ENCODE peak calls at places on chromosomes 7 and 10, in four cellular contexts. O is astrocyte of the cerebellum, X is amygdala, P is erythroblast. N is an unnamed sample.

GRCh38 chr7:129829677-129830631 is 122.8 kb downstream of the UBE2H start:
- DNase-seq in X (peak; percentile 8), O (peak; percentile 82), P (peak; percentile 77), N (no peak)

GRCh38 chr10:396535-397220 is 261.4 kb downstream of the ZMYND11 start:
- DNase-seq in X (no peak), P (no peak), O (no peak), N (no peak)

GRCh38 chr10:102776779-102777417 is 33.1 kb downstream of the WBP1L start:
- DNase-seq in X (no peak), O (peak; percentile 97), P (peak; percentile 83), N (peak; percentile 67)

GRCh38 chr7:44973610-44974401 is 5.0 kb downstream of the MYO1G start:
- DNase-seq in X (no peak), O (no peak), P (peak; percentile 51), N (no peak)

GRCh38 chr7:2567663-2568238 is 9.0 kb downstream of the IQCE start:
- DNase-seq in P (no peak), X (no peak), O (peak; percentile 33), N (no peak)

GRCh38 chr10:6208781-6209235 is 6.1 kb downstream of the PFKFB3 start:
- DNase-seq in P (no peak), X (no peak), O (no peak), N (no peak)

GRCh38 chr10:71081912-71082311 is 130.5 kb upstream of the UNC5B start:
- DNase-seq in O (no peak), P (no peak), X (no peak), N (no peak)

GRCh38 chr7:1259621-1260020 is 26.9 kb downstream of the UNCX start:
- DNase-seq in O (no peak), P (no peak), X (no peak), N (no peak)

GRCh38 chr10:21926358-21926890 is 77.1 kb downstream of the DNAJC1 start:
- DNase-seq in P (no peak), O (no peak), X (no peak), N (no peak)

GRCh38 chr7:30173058-30173897 is 38.5 kb downstream of the MTURN start:
- DNase-seq in O (peak; percentile 88), X (peak; percentile 73), P (peak; percentile 31), N (peak; percentile 87)

GRCh38 chr10:43395571-43396060 is 13.4 kb downstream of the HNRNPF start:
- DNase-seq in O (no peak), X (no peak), P (no peak), N (no peak)

GRCh38 chr7:156014808-156015207 is 202.5 kb upstream of the SHH start:
- DNase-seq in O (no peak), X (no peak), P (no peak), N (no peak)

GRCh38 chr10:102963237-102963886 is 45.3 kb downstream of the CNNM2 start:
- DNase-seq in O (no peak), P (peak; percentile 85), X (no peak), N (peak; percentile 29)

GRCh38 chr10:121154846-121155245 is 303.7 kb downstream of the WDR11 start:
- DNase-seq in X (peak; percentile 24), P (no peak), O (no peak), N (no peak)

GRCh38 chr10:71597821-71598498 is 121.6 kb downstream of the C10orf105 start:
- DNase-seq in X (no peak), P (no peak), O (no peak), N (no peak)

GRCh38 chr10:44925224-44925623 is 14.1 kb downstream of the TMEM72 start:
- DNase-seq in X (no peak), P (peak; percentile 58), O (no peak), N (peak; percentile 53)

GRCh38 chr10:62374862-62375710 is 917 bp downstream of the ZNF365 start:
- DNase-seq in P (no peak), X (peak; percentile 42), O (peak; percentile 12), N (no peak)